ENCODE peak calls at places on chromosomes 4 and X, in eight cellular contexts. One of them, this sample, is unnamed.

GRCh38 chr4:83356899-83357661 is 22.4 kb upstream of the HPSE start:
- DNase-seq in K562: no peak
- DNase-seq in CD4-positive, alpha-beta T cell: no peak
- DNase-seq in endothelial cell: no peak
- DNase-seq in mammary epithelial cell: peak; percentile 82
- DNase-seq in sigmoid colon: no peak
- DNase-seq in GM12864: no peak
- DNase-seq in stomach: no peak
- DNase-seq in this sample: no peak

GRCh38 chrX:153434801-153435200 is 11.1 kb downstream of the TREX2 start:
- DNase-seq in stomach: no peak
- DNase-seq in GM12864: no peak
- DNase-seq in mammary epithelial cell: no peak
- DNase-seq in sigmoid colon: no peak
- DNase-seq in CD4-positive, alpha-beta T cell: no peak
- DNase-seq in endothelial cell: no peak
- DNase-seq in K562: no peak
- DNase-seq in this sample: no peak

GRCh38 chr4:12446650-12447049 is 1018.0 kb upstream of the HS3ST1 start:
- DNase-seq in GM12864: no peak
- DNase-seq in sigmoid colon: no peak
- DNase-seq in stomach: no peak
- DNase-seq in endothelial cell: no peak
- DNase-seq in mammary epithelial cell: no peak
- DNase-seq in K562: no peak
- DNase-seq in CD4-positive, alpha-beta T cell: no peak
- DNase-seq in this sample: no peak

GRCh38 chrX:103818844-103819243 is 13.2 kb downstream of the RAB9B start:
- DNase-seq in stomach: no peak
- DNase-seq in sigmoid colon: no peak
- DNase-seq in CD4-positive, alpha-beta T cell: no peak
- DNase-seq in endothelial cell: no peak
- DNase-seq in K562: no peak
- DNase-seq in mammary epithelial cell: no peak
- DNase-seq in GM12864: no peak
- DNase-seq in this sample: no peak

GRCh38 chrX:40267334-40268118 is 169.8 kb upstream of the BCOR start:
- DNase-seq in CD4-positive, alpha-beta T cell: no peak
- DNase-seq in mammary epithelial cell: no peak
- DNase-seq in GM12864: no peak
- DNase-seq in K562: no peak
- DNase-seq in stomach: no peak
- DNase-seq in endothelial cell: no peak
- DNase-seq in sigmoid colon: peak; percentile 71
- DNase-seq in this sample: no peak

GRCh38 chr4:138182838-138183426 is 59.2 kb downstream of the SLC7A11 start:
- DNase-seq in stomach: no peak
- DNase-seq in CD4-positive, alpha-beta T cell: no peak
- DNase-seq in GM12864: no peak
- DNase-seq in endothelial cell: peak; percentile 33
- DNase-seq in K562: peak; percentile 40
- DNase-seq in mammary epithelial cell: peak; percentile 45
- DNase-seq in sigmoid colon: no peak
- DNase-seq in this sample: no peak

GRCh38 chr4:5204781-5205180 is 153.5 kb downstream of the STK32B start:
- DNase-seq in stomach: no peak
- DNase-seq in K562: no peak
- DNase-seq in mammary epithelial cell: no peak
- DNase-seq in GM12864: no peak
- DNase-seq in CD4-positive, alpha-beta T cell: no peak
- DNase-seq in endothelial cell: no peak
- DNase-seq in sigmoid colon: no peak
- DNase-seq in this sample: no peak

GRCh38 chrX:111568356-111568755 is 56.9 kb downstream of the SERTM2 start:
- DNase-seq in sigmoid colon: no peak
- DNase-seq in GM12864: no peak
- DNase-seq in stomach: no peak
- DNase-seq in CD4-positive, alpha-beta T cell: no peak
- DNase-seq in K562: peak; percentile 24
- DNase-seq in endothelial cell: peak; percentile 4
- DNase-seq in mammary epithelial cell: peak; percentile 8
- DNase-seq in this sample: no peak

GRCh38 chrX:22134681-22135080 is 102.6 kb downstream of the PHEX start:
- DNase-seq in GM12864: no peak
- DNase-seq in sigmoid colon: no peak
- DNase-seq in endothelial cell: no peak
- DNase-seq in CD4-positive, alpha-beta T cell: no peak
- DNase-seq in mammary epithelial cell: peak; percentile 76
- DNase-seq in stomach: no peak
- DNase-seq in K562: no peak
- DNase-seq in this sample: no peak

GRCh38 chr4:176611954-176612353 is 180.8 kb downstream of the VEGFC start:
- DNase-seq in endothelial cell: no peak
- DNase-seq in GM12864: no peak
- DNase-seq in CD4-positive, alpha-beta T cell: no peak
- DNase-seq in sigmoid colon: no peak
- DNase-seq in K562: no peak
- DNase-seq in mammary epithelial cell: peak; percentile 14
- DNase-seq in stomach: no peak
- DNase-seq in this sample: no peak

GRCh38 chr4:680931-681645 is 6.7 kb downstream of the MYL5 start:
- DNase-seq in CD4-positive, alpha-beta T cell: no peak
- DNase-seq in endothelial cell: peak; percentile 57
- DNase-seq in stomach: peak; percentile 67
- DNase-seq in GM12864: no peak
- DNase-seq in mammary epithelial cell: no peak
- DNase-seq in K562: peak; percentile 87
- DNase-seq in sigmoid colon: peak; percentile 89
- DNase-seq in this sample: peak; percentile 76

GRCh38 chrX:29890004-29890403 is 325.4 kb upstream of the MAGEB2 start:
- DNase-seq in mammary epithelial cell: no peak
- DNase-seq in GM12864: no peak
- DNase-seq in sigmoid colon: no peak
- DNase-seq in stomach: no peak
- DNase-seq in endothelial cell: no peak
- DNase-seq in K562: no peak
- DNase-seq in CD4-positive, alpha-beta T cell: no peak
- DNase-seq in this sample: no peak

GRCh38 chr4:54541426-54542118 is 116.2 kb upstream of the KIT start:
- DNase-seq in CD4-positive, alpha-beta T cell: no peak
- DNase-seq in sigmoid colon: no peak
- DNase-seq in GM12864: no peak
- DNase-seq in stomach: no peak
- DNase-seq in mammary epithelial cell: no peak
- DNase-seq in K562: peak; percentile 76
- DNase-seq in endothelial cell: no peak
- DNase-seq in this sample: no peak

DNA sequence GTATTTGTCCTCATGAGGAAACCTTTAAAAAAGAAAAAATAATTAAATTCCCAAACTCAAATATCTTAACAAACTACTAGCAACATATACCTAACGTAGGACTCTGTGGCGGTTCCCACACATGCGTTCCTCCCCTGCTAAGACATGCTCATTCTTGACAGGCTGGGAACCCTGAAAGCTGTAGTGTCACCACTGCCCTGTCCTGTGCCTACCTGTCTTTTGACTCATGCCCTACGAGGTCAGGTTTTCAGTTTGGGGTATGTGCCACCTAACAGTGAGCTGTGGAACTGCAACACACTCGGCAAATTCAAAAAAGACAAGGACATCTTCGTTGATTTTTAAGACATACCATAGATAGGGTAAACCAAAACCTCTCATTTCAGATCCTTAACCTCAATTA is 17.8 kb downstream of the IDS start:
- DNase-seq in K562: no peak
- DNase-seq in GM12864: no peak
- DNase-seq in stomach: no peak
- DNase-seq in endothelial cell: no peak
- DNase-seq in sigmoid colon: no peak
- DNase-seq in CD4-positive, alpha-beta T cell: no peak
- DNase-seq in mammary epithelial cell: peak; percentile 43
- DNase-seq in this sample: no peak
- TF ChIP-seq CTCF in K562: peak; percentile 24
- TF ChIP-seq CTCF in GM12864: peak; percentile 30
- TF ChIP-seq CTCF in stomach: no peak
- TF ChIP-seq CTCF in endothelial cell: no peak
- TF ChIP-seq CTCF in sigmoid colon: no peak
- TF ChIP-seq CTCF in CD4-positive, alpha-beta T cell: no peak
- TF ChIP-seq CTCF in mammary epithelial cell: peak; percentile 39
- TF ChIP-seq CTCF in this sample: peak; percentile 11

DNA sequence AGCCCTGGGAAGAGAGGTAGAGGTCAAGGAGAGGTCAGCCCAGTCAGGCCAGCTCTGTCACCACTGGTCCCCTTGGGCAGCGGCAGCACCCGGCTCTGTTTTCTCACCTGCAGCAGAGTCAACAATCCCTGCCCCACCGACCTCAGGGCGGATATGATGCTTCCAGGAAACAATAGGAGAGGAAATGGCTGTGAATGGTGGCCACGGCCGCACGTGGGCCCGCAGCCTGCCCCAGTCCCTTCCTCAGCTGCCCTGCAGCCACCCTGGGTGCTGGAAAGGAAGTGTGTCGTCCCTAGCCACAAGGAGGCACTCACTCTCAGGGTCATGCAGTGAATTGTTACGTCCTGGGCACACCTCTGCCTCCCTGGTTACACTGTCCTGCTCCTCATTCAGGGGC is 92.5 kb upstream of the ENPP6 start:
- DNase-seq in endothelial cell: no peak
- DNase-seq in sigmoid colon: no peak
- DNase-seq in mammary epithelial cell: no peak
- DNase-seq in GM12864: peak; percentile 82
- DNase-seq in stomach: no peak
- DNase-seq in K562: peak; percentile 39
- DNase-seq in CD4-positive, alpha-beta T cell: peak; percentile 17
- DNase-seq in this sample: peak; percentile 62
- TF ChIP-seq CTCF in endothelial cell: no peak
- TF ChIP-seq CTCF in sigmoid colon: no peak
- TF ChIP-seq CTCF in mammary epithelial cell: peak; percentile 8
- TF ChIP-seq CTCF in GM12864: peak; percentile 68
- TF ChIP-seq CTCF in stomach: peak; percentile 17
- TF ChIP-seq CTCF in K562: peak; percentile 56
- TF ChIP-seq CTCF in CD4-positive, alpha-beta T cell: no peak
- TF ChIP-seq CTCF in this sample: peak; percentile 61

GRCh38 chrX:86171366-86171765 is 23.1 kb downstream of the DACH2 start:
- DNase-seq in mammary epithelial cell: peak; percentile 51
- DNase-seq in stomach: no peak
- DNase-seq in sigmoid colon: no peak
- DNase-seq in endothelial cell: peak; percentile 23
- DNase-seq in GM12864: no peak
- DNase-seq in K562: peak; percentile 11
- DNase-seq in CD4-positive, alpha-beta T cell: no peak
- DNase-seq in this sample: no peak
- TF ChIP-seq CTCF in mammary epithelial cell: peak; percentile 71
- TF ChIP-seq CTCF in stomach: peak; percentile 11
- TF ChIP-seq CTCF in sigmoid colon: no peak
- TF ChIP-seq CTCF in endothelial cell: peak; percentile 13
- TF ChIP-seq CTCF in GM12864: peak; percentile 41
- TF ChIP-seq CTCF in K562: peak; percentile 16
- TF ChIP-seq CTCF in CD4-positive, alpha-beta T cell: no peak
- TF ChIP-seq CTCF in this sample: no peak

GRCh38 chr4:168631241-168632151 is 134.6 kb downstream of the PALLD start:
- DNase-seq in K562: no peak
- DNase-seq in stomach: peak; percentile 69
- DNase-seq in sigmoid colon: peak; percentile 86
- DNase-seq in GM12864: no peak
- DNase-seq in mammary epithelial cell: peak; percentile 80
- DNase-seq in CD4-positive, alpha-beta T cell: no peak
- DNase-seq in endothelial cell: peak; percentile 70
- DNase-seq in this sample: no peak
- TF ChIP-seq CTCF in K562: no peak
- TF ChIP-seq CTCF in stomach: peak; percentile 54
- TF ChIP-seq CTCF in sigmoid colon: peak; percentile 67
- TF ChIP-seq CTCF in GM12864: no peak
- TF ChIP-seq CTCF in mammary epithelial cell: peak; percentile 53
- TF ChIP-seq CTCF in CD4-positive, alpha-beta T cell: no peak
- TF ChIP-seq CTCF in endothelial cell: peak; percentile 29
- TF ChIP-seq CTCF in this sample: peak; percentile 20

GRCh38 chrX:121000589-121000988 is 15.0 kb upstream of the CT47A1 start:
- DNase-seq in sigmoid colon: no peak
- DNase-seq in endothelial cell: no peak
- DNase-seq in GM12864: peak; percentile 7
- DNase-seq in K562: peak; percentile 46
- DNase-seq in stomach: no peak
- DNase-seq in mammary epithelial cell: peak; percentile 33
- DNase-seq in CD4-positive, alpha-beta T cell: no peak
- DNase-seq in this sample: no peak
- TF ChIP-seq CTCF in sigmoid colon: no peak
- TF ChIP-seq CTCF in endothelial cell: no peak
- TF ChIP-seq CTCF in GM12864: peak; percentile 39
- TF ChIP-seq CTCF in K562: peak; percentile 39
- TF ChIP-seq CTCF in stomach: no peak
- TF ChIP-seq CTCF in mammary epithelial cell: peak; percentile 61
- TF ChIP-seq CTCF in CD4-positive, alpha-beta T cell: no peak
- TF ChIP-seq CTCF in this sample: no peak

This sample was measured in CD14-positive monocyte.